ENCODE peak calls at places on chromosome 6, in six cellular contexts. L, M, E, X, F and W are unnamed samples.

GRCh38 chr6:166351715-166352285 is 9.5 kb upstream of the SFT2D1 start:
- DNase-seq in L (no peak), M (peak), E (no peak), X (peak), F (no peak), W (no peak)

GRCh38 chr6:117449549-117450439 is 24.1 kb upstream of the ROS1 start:
- DNase-seq in L (no peak), M (peak), E (peak), X (peak), F (peak), W (peak)

GRCh38 chr6:62285612-62286469 is at the start of gene KHDRBS2:
- DNase-seq in L (peak), M (peak), E (no peak), X (peak), F (peak), W (peak)

GRCh38 chr6:112040933-112041332 is 13.0 kb upstream of the CCN6 start:
- DNase-seq in L (no peak), M (no peak), E (no peak), X (no peak), F (peak), W (no peak)

GRCh38 chr6:17831135-17831534 is 124.4 kb upstream of the NUP153 start:
- DNase-seq in L (no peak), M (no peak), E (peak), X (peak), F (peak), W (no peak)

GRCh38 chr6:119147101-119148053 is 68.9 kb upstream of the FAM184A start:
- DNase-seq in L (peak), M (peak), E (peak), X (peak), F (peak), W (no peak)

GRCh38 chr6:145964948-145965366 is 799 bp upstream of the SHPRH start:
- DNase-seq in L (no peak), M (no peak), E (no peak), X (no peak), F (no peak), W (no peak)

GRCh38 chr6:124881898-124882579 is 80.2 kb upstream of the RNF217 start:
- DNase-seq in L (no peak), M (no peak), E (no peak), X (peak), F (peak), W (no peak)

GRCh38 chr6:120873125-120873865 is 461.0 kb downstream of the TBC1D32 start:
- DNase-seq in L (peak), M (no peak), E (no peak), X (no peak), F (no peak), W (no peak)

GRCh38 chr6:37990762-37991525 is 171.4 kb downstream of the ZFAND3 start:
- DNase-seq in L (no peak), M (no peak), E (peak), X (peak), F (peak), W (no peak)

DNA sequence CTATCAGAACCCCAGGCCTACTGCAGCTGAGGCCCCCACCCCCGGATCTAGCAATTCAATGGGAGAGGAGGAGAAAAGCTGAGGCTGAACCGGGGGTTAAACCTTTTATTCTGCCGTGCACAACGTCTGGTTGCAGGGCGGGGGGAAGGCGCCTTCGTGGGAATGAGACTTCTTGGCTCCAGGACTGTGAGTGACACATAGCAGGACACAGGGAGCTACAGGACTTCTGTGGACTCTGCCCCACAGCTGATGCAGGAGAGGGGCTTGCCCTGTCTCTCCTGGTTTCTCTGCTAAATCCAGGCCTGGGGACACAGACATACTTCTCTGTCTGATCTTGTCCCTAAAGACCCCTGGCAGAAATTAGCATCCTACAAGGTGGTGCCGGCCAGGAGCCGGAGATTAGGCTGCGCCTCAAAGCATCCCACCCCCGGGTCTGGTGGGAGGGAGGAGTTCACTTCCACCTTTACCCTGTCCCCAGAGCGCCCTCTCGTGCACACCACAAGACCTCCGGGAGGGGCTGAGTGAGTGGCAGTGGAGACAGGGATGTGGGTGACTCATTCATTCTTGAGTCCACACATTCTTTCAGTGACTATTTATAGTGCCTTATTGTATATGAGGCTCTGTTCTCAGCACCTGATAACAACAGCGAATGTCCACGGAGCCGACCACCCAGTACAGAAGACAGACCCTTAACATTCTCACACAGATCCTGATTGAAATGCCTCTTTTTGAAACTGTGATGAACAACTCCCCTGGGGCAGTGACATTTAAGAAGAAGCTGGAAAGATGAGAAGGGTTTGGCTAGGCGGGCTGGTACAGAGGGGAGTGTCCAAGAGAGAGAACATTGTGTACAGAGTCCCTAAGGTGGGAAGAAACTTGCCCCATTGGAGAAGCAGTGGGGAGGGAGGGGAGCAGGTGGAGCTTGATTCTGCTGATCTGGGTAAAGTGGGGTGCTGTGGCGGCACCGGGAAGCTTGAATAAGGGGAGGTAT is 38.9 kb downstream of the GMPR start:
- DNase-seq in L (no peak), M (peak), E (peak), X (peak), F (peak), W (peak)
- TF ChIP-seq CTCF in L (no peak), M (no peak), E (peak), X (peak), F (peak), W (peak)

DNA sequence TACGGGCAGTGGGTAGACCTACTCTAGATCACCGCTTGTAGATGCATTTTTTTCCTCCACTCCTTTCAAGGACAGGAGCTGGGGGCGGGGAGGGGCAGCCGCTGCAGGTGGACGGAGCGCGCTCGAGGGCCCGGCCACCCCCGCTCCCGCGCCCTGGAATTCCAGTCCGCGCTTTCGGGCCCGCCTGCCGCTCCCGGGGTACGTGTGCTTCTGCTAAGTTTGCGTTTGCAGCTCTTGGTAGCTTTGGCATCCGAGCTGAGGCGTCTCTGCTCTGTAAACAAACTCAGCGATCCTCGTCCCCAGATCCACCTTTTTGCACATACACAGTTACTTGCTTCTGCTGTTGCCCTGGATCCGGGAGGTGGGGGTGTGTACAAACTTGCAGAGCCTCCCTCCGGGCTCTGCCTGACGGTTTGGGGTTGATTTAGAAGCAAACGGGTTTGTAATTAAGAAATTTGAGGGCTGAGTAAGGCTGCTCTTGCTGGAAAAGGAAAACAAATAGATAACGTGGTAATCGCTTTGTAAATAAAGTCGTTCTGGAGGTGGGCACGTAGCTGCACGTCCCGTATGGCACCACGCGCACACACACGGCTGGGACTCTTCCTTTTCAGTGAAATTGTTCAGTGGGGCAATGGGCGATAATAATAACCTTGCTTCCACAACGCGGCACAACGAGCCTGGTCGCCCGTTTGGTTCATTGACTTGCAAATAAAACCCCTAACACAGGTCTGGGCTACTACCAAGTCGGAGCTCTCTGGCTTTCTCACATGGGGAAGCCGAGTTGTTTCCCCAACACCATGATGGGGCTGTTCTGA is 998 bp upstream of the CITED2 start:
- DNase-seq in L (peak), M (peak), E (peak), X (peak), F (peak), W (peak)
- TF ChIP-seq CTCF in L (no peak), M (no peak), E (peak), X (peak), F (peak), W (no peak)

DNA sequence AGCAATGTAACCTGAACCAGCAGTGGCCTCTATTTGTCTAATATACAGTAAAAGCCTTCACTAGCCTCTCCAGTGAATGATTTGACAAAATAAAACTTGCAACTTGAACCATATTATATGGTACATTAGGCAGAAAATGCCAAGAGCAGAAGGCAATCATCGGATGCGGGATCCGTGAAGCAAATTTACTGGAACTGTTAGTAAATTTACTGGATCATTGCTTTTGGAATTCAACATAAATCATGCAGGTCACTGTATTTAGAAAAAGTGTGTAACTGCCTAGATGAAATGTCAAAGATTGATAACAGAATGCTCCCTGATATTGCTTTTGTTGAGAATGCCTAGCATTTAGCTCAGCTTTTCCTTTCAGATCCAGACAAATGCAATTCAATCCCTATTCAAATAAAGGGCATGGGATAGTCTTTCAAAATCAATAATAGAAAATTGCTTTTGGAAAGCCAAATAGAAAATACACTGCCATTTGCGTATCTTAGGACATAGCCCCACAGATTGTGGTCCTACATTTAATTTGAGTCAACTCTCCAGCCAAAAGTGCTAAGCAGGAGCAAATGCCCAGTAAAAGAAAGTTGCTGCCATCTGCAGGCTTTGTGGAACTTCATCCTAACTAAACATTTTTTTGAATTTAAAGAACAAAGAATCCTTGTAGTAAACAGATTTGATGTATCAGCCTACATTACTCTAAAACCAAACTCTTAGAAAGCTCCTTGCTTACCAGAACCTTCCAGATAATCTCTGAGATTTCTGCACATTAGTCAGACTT is 109.5 kb upstream of the HSF2 start:
- DNase-seq in L (no peak), M (no peak), E (no peak), X (peak), F (peak), W (no peak)
- TF ChIP-seq CTCF in L (no peak), M (no peak), E (peak), X (no peak), F (peak), W (peak)

GRCh38 chr6:147390909-147391536 is 117.5 kb upstream of the SAMD5 start:
- DNase-seq in L (no peak), M (no peak), E (no peak), X (peak), F (peak), W (no peak)
- TF ChIP-seq CTCF in L (no peak), M (peak), E (peak), X (peak), F (peak), W (peak)

DNA sequence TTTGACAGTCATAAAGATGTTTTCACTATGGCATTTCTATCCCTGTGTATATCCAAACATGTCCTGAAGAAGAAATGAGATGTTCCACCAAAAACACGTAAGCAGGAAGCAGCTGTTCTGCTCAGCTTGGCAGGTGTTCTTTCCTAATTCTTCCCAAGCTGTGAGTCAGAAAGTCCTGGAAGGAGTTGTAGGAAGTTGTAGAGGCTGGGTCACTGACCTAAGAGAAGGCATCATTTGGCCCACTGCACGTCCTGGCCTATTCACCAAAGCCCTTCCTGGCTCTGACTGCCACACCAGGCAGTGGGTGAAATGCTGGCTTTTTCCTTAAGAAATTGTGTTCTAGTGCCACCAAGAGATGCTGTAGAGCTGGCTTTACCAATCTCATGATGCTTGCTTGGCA is 40.3 kb downstream of the STX11 start:
- DNase-seq in L (no peak), M (peak), E (peak), X (peak), F (peak), W (no peak)
- TF ChIP-seq CTCF in L (no peak), M (no peak), E (no peak), X (no peak), F (no peak), W (no peak)

GRCh38 chr6:159833556-159833955 is 33.5 kb downstream of the PNLDC1 start:
- DNase-seq in L (no peak), M (no peak), E (no peak), X (peak), F (peak), W (no peak)
- TF ChIP-seq CTCF in L (no peak), M (no peak), E (no peak), X (no peak), F (peak), W (no peak)

DNA sequence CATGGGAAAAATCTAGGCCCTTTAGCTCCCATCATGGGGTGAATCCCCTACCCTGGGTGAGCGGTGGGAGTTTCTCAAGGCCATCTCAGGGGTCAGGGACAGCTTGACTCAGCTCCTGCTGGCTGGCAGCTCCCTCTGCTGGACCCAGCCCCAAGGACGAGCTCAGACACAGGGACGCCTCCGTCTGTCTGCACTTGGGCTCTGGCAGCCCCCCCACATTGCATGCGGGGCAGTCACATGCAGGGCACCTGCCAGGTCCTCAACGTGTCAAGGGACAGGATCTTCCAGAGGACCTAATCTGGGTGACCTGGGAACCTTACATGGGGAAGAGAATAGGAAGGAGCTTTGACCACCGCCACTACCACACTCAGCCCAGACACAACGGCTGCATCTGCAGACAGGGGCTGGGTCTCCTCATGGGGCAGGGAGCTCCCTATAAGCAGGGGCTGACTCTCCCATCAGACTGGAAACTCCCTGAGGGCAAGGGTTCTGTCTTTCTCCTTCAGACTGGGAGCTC is 173.4 kb downstream of the MRPL14 start:
- DNase-seq in L (peak), M (peak), E (no peak), X (peak), F (peak), W (no peak)
- TF ChIP-seq CTCF in L (no peak), M (peak), E (peak), X (peak), F (peak), W (peak)

GRCh38 chr6:7502743-7503142 is 38.7 kb upstream of the DSP start:
- DNase-seq in L (no peak), M (no peak), E (no peak), X (no peak), F (no peak), W (no peak)
- TF ChIP-seq CTCF in L (no peak), M (no peak), E (no peak), X (no peak), F (no peak), W (no peak)

GRCh38 chr6:96923871-96924493 is 546 bp upstream of the KLHL32 start:
- DNase-seq in L (no peak), M (no peak), E (no peak), X (peak), F (no peak), W (no peak)
- TF ChIP-seq CTCF in L (no peak), M (no peak), E (no peak), X (no peak), F (no peak), W (no peak)

GRCh38 chr6:140001851-140002301 is 627.4 kb upstream of the CITED2 start:
- DNase-seq in L (no peak), M (no peak), E (peak), X (no peak), F (peak), W (no peak)

GRCh38 chr6:140001005-140001404 is 626.6 kb upstream of the CITED2 start:
- DNase-seq in L (no peak), M (no peak), E (no peak), X (no peak), F (peak), W (no peak)

GRCh38 chr6:139990865-139991264 is 616.4 kb upstream of the CITED2 start:
- DNase-seq in L (no peak), M (peak), E (no peak), X (peak), F (peak), W (no peak)

DNA sequence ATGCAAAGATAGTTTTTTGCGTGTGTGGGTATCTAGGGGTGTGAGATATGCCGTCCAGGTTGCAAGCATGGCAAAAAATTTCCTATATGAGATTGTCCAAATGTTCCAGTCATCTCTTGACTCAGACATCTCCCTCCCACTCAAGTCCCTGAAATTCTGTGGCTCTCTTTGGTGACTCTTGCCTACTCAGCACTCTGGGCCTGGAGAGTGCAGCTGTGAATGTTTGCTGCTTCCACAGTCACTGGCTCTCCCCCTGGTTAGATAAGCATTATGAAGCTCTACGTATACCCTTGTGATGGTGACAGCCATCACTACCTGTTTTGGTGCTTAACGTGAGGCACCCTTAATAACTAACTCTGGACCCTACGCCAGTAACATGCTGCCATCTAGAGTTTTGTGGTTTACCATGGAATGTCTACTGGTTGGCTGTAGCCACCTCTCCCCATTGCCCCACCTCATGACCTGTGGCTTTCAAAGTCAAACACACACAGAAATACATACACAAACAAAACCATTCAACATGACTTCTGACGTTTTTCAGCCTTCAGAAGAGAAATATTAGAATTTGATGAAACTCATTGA is 621.9 kb upstream of the CITED2 start:
- DNase-seq in L (no peak), M (peak), E (no peak), X (no peak), F (no peak), W (no peak)
- TF ChIP-seq CTCF in L (no peak), M (peak), E (no peak), X (no peak), F (no peak), W (peak)